ENCODE peak calls at places on chromosomes 2 and 18, in nine cellular contexts. G, U, X, E, Y, H, Z, C and B are unnamed samples. For H3K4me1 and H3K9me3, the result is how much of the 10 kb centered on the place peaks cover.

GRCh38 chr2:55519908-55520885 is 679 bp downstream of the CFAP36 start:
- DNase-seq in C (peak), Z (no peak), X (no peak), U (peak), H (no peak), E (no peak), Y (peak), G (no peak), B (no peak)

GRCh38 chr18:55280515-55280914 is 307.5 kb downstream of the TCF4 start:
- DNase-seq in G (no peak), Y (peak), X (no peak), Z (no peak), E (no peak), U (no peak), H (no peak), C (no peak), B (no peak)

GRCh38 chr2:39845460-39846146 is 66.5 kb upstream of the THUMPD2 start:
- DNase-seq in Z (no peak), E (no peak), U (no peak), C (no peak), X (no peak), H (no peak), G (no peak), Y (no peak), B (no peak)

GRCh38 chr18:24006731-24007308 is 7.7 kb upstream of the TTC39C start:
- DNase-seq in G (no peak), C (no peak), Z (no peak), H (no peak), U (no peak), Y (no peak), X (no peak), E (no peak), B (no peak)

GRCh38 chr2:46098606-46099005 is 198.6 kb upstream of the EPAS1 start:
- DNase-seq in Z (no peak), G (no peak), C (no peak), X (no peak), Y (no peak), H (no peak), E (no peak), U (no peak), B (no peak)

GRCh38 chr2:190947711-190948251 is 66.2 kb downstream of the STAT1 start:
- DNase-seq in C (peak), X (no peak), Y (no peak), H (no peak), G (no peak), Z (no peak), E (no peak), U (peak), B (no peak)

GRCh38 chr2:128329607-128330006 is 10.9 kb upstream of the HS6ST1 start:
- DNase-seq in X (no peak), U (no peak), G (no peak), Y (no peak), C (no peak), Z (no peak), E (no peak), H (no peak), B (no peak)

GRCh38 chr2:170265321-170265720 is 87.4 kb downstream of the MYO3B start:
- DNase-seq in G (no peak), Y (no peak), U (no peak), H (no peak), Z (no peak), E (no peak), X (no peak), C (no peak), B (peak)

GRCh38 chr18:79452190-79452990 is 56.7 kb downstream of the NFATC1 start:
- DNase-seq in E (no peak), C (no peak), G (no peak), U (no peak), H (no peak), Z (no peak), Y (no peak), X (no peak), B (no peak)

GRCh38 chr18:60020107-60020925 is 120.5 kb downstream of the PMAIP1 start:
- DNase-seq in Z (no peak), H (no peak), X (no peak), U (no peak), C (peak), G (no peak), E (no peak), Y (no peak), B (no peak)

GRCh38 chr18:44198296-44199284 is 482.1 kb upstream of the SETBP1 start:
- DNase-seq in G (no peak), H (no peak), U (no peak), Y (no peak), Z (no peak), C (peak), X (peak), E (no peak), B (no peak)

GRCh38 chr2:55901322-55901721 is 22.3 kb downstream of the EFEMP1 start:
- DNase-seq in Y (no peak), U (no peak), C (no peak), Z (no peak), X (no peak), G (no peak), E (no peak), H (no peak), B (no peak)

GRCh38 chr2:54634564-54635511 is 88.6 kb upstream of the EML6 start:
- DNase-seq in Y (peak), G (peak), C (peak), U (no peak), H (no peak), E (peak), Z (no peak), X (no peak), B (peak)

GRCh38 chr18:21099442-21099841 is 12.2 kb downstream of the ROCK1 start:
- DNase-seq in Y (no peak), E (no peak), U (no peak), C (peak), H (no peak), Z (no peak), X (no peak), G (no peak), B (no peak)

GRCh38 chr2:95552911-95553310 is 38.9 kb upstream of the TRIM43 start:
- DNase-seq in Z (no peak), X (no peak), H (peak), G (peak), U (peak), C (peak), Y (no peak), E (no peak), B (no peak)

GRCh38 chr18:63290456-63291200 is 28.9 kb downstream of the BCL2 start:
- DNase-seq in E (no peak), C (no peak), Y (no peak), Z (no peak), U (peak), H (no peak), G (no peak), X (no peak), B (no peak)

GRCh38 chr2:145380436-145381017 is 860.6 kb upstream of the ZEB2 start:
- DNase-seq in U (no peak), Y (no peak), E (no peak), G (no peak), Z (no peak), X (no peak), H (no peak), C (no peak), B (no peak)

GRCh38 chr18:50644807-50645206 is 84.9 kb downstream of the MAPK4 start:
- DNase-seq in U (peak), X (no peak), Y (no peak), Z (no peak), G (no peak), C (no peak), E (no peak), H (no peak), B (peak)

GRCh38 chr2:211875488-211875887 is 663.1 kb downstream of the ERBB4 start:
- DNase-seq in E (no peak), H (no peak), X (no peak), G (no peak), Z (no peak), U (no peak), Y (no peak), C (no peak), B (no peak)

GRCh38 chr18:34981487-34981886 is 59.7 kb upstream of the MAPRE2 start:
- DNase-seq in H (no peak), Y (no peak), C (no peak), Z (no peak), E (no peak), G (no peak), X (no peak), U (no peak), B (no peak)

GRCh38 chr18:3689091-3689490 is 239.1 kb downstream of the TGIF1 start:
- DNase-seq in X (no peak), Y (no peak), Z (no peak), E (no peak), H (no peak), U (no peak), C (no peak), G (no peak), B (no peak)

GRCh38 chr18:4060427-4061281 is 394.5 kb downstream of the DLGAP1 start:
- DNase-seq in E (no peak), G (no peak), H (no peak), Y (no peak), Z (no peak), C (no peak), U (no peak), X (no peak), B (no peak)

GRCh38 chr2:143558665-143559064 is 429.4 kb downstream of the ARHGAP15 start:
- DNase-seq in G (no peak), X (no peak), E (no peak), U (no peak), H (no peak), Y (peak), Z (no peak), C (no peak), B (no peak)

GRCh38 chr2:227153766-227154486 is 10.1 kb downstream of the COL4A4 start:
- DNase-seq in Y (peak), Z (no peak), H (peak), G (peak), U (no peak), C (no peak), X (no peak), E (no peak), B (no peak)

GRCh38 chr2:192042126-192042525 is 152.6 kb downstream of the TMEFF2 start:
- DNase-seq in H (no peak), C (no peak), E (no peak), Z (no peak), X (no peak), U (no peak), Y (no peak), G (no peak), B (no peak)

GRCh38 chr2:112621792-112622527 is 23.8 kb upstream of the SLC20A1 start:
- DNase-seq in U (no peak), E (no peak), C (no peak), Y (no peak), X (no peak), G (no peak), H (peak), Z (peak), B (no peak)

GRCh38 chr2:98454073-98454472 is 9.4 kb downstream of the INPP4A start:
- DNase-seq in H (no peak), X (no peak), Y (no peak), G (no peak), Z (no peak), C (no peak), U (no peak), E (no peak), B (no peak)

GRCh38 chr2:98455494-98455976 is 10.9 kb downstream of the INPP4A start:
- DNase-seq in G (no peak), E (no peak), Z (no peak), C (no peak), X (no peak), Y (no peak), H (no peak), U (no peak), B (no peak)

GRCh38 chr2:98453531-98453930 is 8.9 kb downstream of the INPP4A start:
- DNase-seq in C (no peak), E (no peak), H (no peak), U (no peak), X (no peak), G (no peak), Y (no peak), Z (no peak), B (no peak)

GRCh38 chr2:98454500-98455235 is 10.0 kb downstream of the INPP4A start:
- DNase-seq in U (no peak), Z (no peak), C (no peak), E (no peak), G (no peak), X (no peak), H (no peak), Y (no peak), B (no peak)

DNA sequence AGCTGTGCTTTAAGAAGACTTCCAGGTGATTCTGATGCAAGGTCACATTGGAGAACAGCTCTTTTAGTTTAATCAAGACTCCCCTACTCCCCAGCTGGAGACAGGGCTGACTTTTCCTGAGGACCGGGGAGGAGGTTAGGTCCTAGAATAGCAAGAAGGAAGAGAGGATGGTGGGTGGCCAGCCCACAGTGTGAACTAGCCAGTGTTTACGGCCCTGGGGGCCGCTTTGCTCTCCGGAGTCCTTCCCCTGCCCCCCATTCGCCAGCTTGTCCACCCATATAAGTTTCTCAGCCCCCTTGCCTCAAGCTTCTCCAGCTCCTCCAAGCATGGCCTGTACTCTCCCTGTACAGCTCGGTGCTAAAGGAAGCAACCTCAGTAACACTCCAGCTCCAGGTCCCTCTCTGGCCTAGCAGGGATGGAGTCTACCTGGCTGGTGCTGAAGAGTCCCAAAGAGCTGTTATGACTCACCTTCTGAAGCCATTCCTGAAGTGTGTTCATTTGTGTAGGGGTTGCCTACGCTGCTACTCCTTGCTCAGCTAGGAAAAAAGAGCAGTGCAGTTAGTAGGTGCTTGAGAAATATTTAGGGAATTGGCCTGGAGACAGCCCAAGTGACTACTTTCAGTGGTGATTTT is 7.9 kb downstream of the INPP4A start:
- DNase-seq in Z (no peak), E (no peak), H (no peak), U (no peak), C (no peak), Y (no peak), G (no peak), X (no peak), B (no peak)
- H3K4me1 ChIP-seq in Z (under half), E (under half), H (half or more), U (under half), C (under half), Y (half or more), G (half or more), X (half or more), B (under half)

DNA sequence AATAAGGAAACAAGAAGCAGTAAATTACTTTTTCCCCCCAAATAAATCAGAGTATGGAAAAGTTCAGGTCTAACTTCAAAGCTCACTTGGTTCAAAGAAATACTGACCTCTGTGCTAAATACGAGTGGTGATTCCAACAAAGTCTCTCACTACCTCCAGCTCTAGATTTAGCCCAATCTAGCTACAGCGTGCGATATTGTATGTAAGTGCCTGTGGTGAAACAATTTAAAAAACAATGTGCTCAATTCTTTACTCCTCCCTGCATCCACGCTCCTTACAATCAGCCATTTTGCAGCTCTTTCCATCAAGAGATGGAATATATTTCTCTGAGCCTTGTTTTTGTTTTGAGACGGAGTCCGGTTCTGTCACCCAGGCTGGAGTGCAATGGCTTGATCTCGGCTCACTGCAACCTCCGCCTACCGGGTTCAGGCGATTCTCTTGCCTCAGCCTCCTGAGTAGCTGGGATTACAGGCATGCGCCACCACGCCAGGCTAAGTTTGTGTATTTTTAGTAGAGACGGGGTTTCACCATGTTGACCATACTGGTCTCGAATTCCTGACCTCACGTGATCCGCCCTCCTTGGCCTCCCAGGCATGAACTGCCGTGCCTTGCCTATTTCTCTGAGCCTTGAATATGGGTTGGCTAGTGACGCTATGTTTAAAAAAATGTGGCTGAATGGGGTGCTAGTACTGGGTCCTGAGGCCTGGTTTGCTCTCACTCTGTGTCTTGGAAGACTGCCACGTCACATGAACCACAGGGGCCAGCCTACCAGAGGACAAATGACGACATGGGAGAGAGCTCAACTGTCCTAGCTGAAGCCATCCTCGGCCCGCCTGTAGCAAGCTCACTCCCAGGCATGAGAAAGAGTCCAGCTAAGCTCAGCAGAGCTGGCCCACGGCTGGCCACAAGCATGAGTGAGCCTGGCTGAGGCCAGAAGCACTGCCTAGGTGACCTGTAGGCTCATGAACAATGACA is 14.8 kb downstream of the WDFY1 start:
- DNase-seq in C (peak), E (no peak), U (no peak), H (peak), Y (peak), X (peak), Z (peak), G (peak), B (peak)
- H3K9me3 ChIP-seq in C (under half), E (under half), U (under half), H (under half), Y (under half), X (under half), Z (under half), G (under half), B (under half)

GRCh38 chr18:13136056-13136688 is 82.4 kb upstream of the LDLRAD4 start:
- DNase-seq in U (no peak), C (no peak), H (no peak), Z (no peak), X (peak), E (no peak), G (no peak), Y (no peak), B (no peak)
- H3K4me3 ChIP-seq in U (peak), C (peak), H (peak), Z (peak), X (peak), E (peak), G (peak), Y (peak), B (peak)

GRCh38 chr2:239313251-239313650 is 87.6 kb downstream of the HDAC4 start:
- DNase-seq in G (peak), U (no peak), E (peak), X (no peak), H (peak), Y (peak), Z (peak), C (no peak), B (no peak)
- H3K4me1 ChIP-seq in G (half or more), U (under half), E (under half), X (under half), H (half or more), Y (half or more), Z (under half), C (under half), B (under half)

DNA sequence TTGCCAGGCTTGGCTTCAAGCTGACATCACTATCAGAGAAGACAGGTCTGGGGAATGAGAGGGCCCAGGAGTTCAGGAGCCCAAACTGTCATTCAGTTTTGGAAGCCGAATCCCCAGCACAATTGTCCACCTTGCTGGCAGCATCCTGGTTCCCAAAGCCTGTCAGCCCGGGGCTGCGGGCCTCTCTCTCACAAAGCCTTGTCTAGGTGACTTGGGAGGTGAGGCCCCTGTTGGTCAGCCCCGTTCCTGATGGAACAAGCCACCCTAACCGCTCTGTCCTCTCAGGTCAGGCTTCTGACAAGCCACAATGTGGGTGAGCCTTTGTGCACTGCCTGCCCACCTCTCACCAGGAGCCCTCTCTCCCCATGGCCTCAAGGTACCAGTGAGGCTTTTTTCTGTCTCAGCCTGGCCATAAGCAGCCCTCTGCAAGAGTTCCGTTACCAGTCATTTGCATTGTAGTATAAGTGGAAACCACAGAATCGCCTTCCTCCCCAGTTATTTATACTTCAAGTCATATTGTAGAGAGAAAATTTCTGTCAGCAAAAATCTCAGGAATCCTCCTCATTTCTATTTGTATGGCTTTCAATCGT is 100.6 kb downstream of the MSH2 start:
- DNase-seq in G (no peak), Z (peak), H (no peak), U (no peak), X (peak), C (no peak), Y (no peak), E (no peak), B (no peak)
- H3K9me3 ChIP-seq in G (under half), Z (under half), H (under half), U (under half), X (under half), C (under half), Y (under half), E (under half), B (under half)

GRCh38 chr18:658947-659533 is 1.6 kb downstream of the TYMS start:
- DNase-seq in E (no peak), G (no peak), H (no peak), C (no peak), Y (no peak), U (no peak), Z (no peak), X (no peak), B (no peak)
- H3K4me3 ChIP-seq in E (no peak), G (peak), H (peak), C (no peak), Y (no peak), U (peak), Z (peak), X (peak), B (peak)

GRCh38 chr2:98911126-98911375 is 25.0 kb downstream of the CRACDL start:
- DNase-seq in Y (no peak), X (no peak), G (no peak), H (no peak), C (no peak), Z (peak), U (no peak), E (no peak), B (no peak)
- H3K4me1 ChIP-seq in Y (under half), X (under half), G (under half), H (half or more), C (under half), Z (under half), U (under half), E (under half), B (under half)

GRCh38 chr18:70640336-70640887 is 351.6 kb downstream of the SOCS6 start:
- DNase-seq in U (no peak), X (no peak), Z (no peak), Y (no peak), C (no peak), H (no peak), G (no peak), E (no peak), B (no peak)
- H3K9me3 ChIP-seq in U (under half), X (under half), Z (under half), Y (under half), C (under half), H (under half), G (under half), E (under half), B (under half)

DNA sequence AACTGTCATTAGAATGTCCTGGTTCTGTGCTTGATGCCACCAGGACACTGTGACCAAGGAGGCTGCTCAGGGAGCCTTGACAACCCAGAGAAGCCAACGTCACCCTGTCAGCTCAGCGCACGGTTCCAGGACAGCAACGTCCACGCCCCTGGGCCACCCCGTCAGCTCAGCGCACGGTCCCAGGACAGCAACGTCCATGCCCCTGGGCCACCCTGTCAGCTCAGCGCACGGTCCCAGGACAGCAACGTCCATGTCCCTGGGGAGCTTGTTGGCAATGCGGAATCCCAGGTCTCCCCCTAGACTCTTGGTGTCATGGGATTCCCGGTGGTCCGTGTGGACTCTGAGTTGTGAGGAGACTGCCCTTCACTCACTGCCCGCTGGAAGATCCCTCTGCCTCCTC is 51.0 kb upstream of the GALR1 start:
- DNase-seq in C (no peak), U (no peak), E (no peak), G (no peak), H (no peak), Y (no peak), X (no peak), Z (no peak), B (no peak)
- H3K4me3 ChIP-seq in C (no peak), U (no peak), E (no peak), G (no peak), H (no peak), Y (no peak), X (no peak), Z (no peak), B (no peak)